ENCODE peak calls at places on chromosomes 16 and 17, in six cellular contexts. Z is Calu3; Q is esophagus squamous epithelium; O is kidney; W is ovary; Y is CD8-positive, alpha-beta T cell. L is an unnamed sample.

GRCh38 chr17:4945944-4946280 is 2.4 kb downstream of the PFN1 start:
- DNase-seq in Q (no peak), Y (no peak), W (no peak), Z (no peak), O (no peak), L (no peak)

GRCh38 chr17:6948562-6948961 is 47.3 kb upstream of the ALOX12 start:
- DNase-seq in Z (no peak), W (no peak), O (no peak), Y (no peak), Q (no peak), L (no peak)

GRCh38 chr17:66762276-66762675 is 72.6 kb upstream of the CACNG5 start:
- DNase-seq in O (no peak), Q (no peak), Z (no peak), W (no peak), Y (no peak), L (no peak)

GRCh38 chr16:704552-705380 is 835 bp downstream of the FBXL16 start:
- DNase-seq in W (no peak), Z (no peak), Y (no peak), O (no peak), Q (no peak), L (no peak)

GRCh38 chr17:50114849-50115357 is 15.1 kb downstream of the SAMD14 start:
- DNase-seq in Q (no peak), Z (peak), W (no peak), O (no peak), Y (no peak), L (no peak)

GRCh38 chr16:11303405-11304138 is 22.4 kb upstream of the PRM1 start:
- DNase-seq in O (no peak), Q (no peak), W (no peak), Z (peak), Y (no peak), L (no peak)

GRCh38 chr16:85844786-85845185 is 45.3 kb downstream of the COX4I1 start:
- DNase-seq in Q (no peak), O (peak), W (no peak), Y (no peak), Z (no peak), L (peak)

GRCh38 chr16:10767127-10767526 is 23.5 kb downstream of the NUBP1 start:
- DNase-seq in Y (no peak), Q (no peak), W (no peak), O (no peak), Z (no peak), L (no peak)

GRCh38 chr17:77771998-77772397 is 186.5 kb upstream of the TNRC6C start:
- DNase-seq in Q (no peak), Z (no peak), O (no peak), Y (no peak), W (no peak), L (no peak)

GRCh38 chr16:19128454-19129210 is 14.9 kb downstream of the ITPRIPL2 start:
- DNase-seq in Z (no peak), W (no peak), Q (no peak), O (no peak), Y (no peak), L (no peak)

GRCh38 chr17:43106552-43106951 is 18.6 kb downstream of the BRCA1 start:
- DNase-seq in Z (no peak), Q (no peak), O (no peak), Y (no peak), W (no peak), L (no peak)

GRCh38 chr17:42329025-42329976 is 41.0 kb downstream of the STAT5A start:
- DNase-seq in Y (no peak), Q (no peak), W (no peak), Z (peak), O (no peak), L (no peak)

GRCh38 chr16:50323335-50324011 is 45.3 kb downstream of the BRD7 start:
- DNase-seq in Y (no peak), Z (no peak), O (no peak), W (no peak), Q (no peak), L (no peak)

GRCh38 chr16:54076006-54076504 is 210.5 kb downstream of the IRX3 start:
- DNase-seq in Q (no peak), W (no peak), O (no peak), Z (no peak), Y (no peak), L (no peak)

GRCh38 chr17:12415031-12415430 is 250.7 kb upstream of the MYOCD start:
- DNase-seq in W (no peak), Y (no peak), Z (no peak), Q (no peak), O (no peak), L (no peak)

GRCh38 chr17:72038427-72038826 is 82.4 kb upstream of the SOX9 start:
- DNase-seq in O (no peak), Y (no peak), Q (no peak), Z (no peak), W (no peak), L (no peak)

GRCh38 chr17:4110152-4110551 is 32.7 kb downstream of the ZZEF1 start:
- DNase-seq in O (no peak), Y (no peak), Q (no peak), Z (no peak), W (no peak), L (no peak)

GRCh38 chr17:17055286-17056166 is 13.3 kb downstream of the MPRIP start:
- DNase-seq in Y (no peak), Z (no peak), O (no peak), Q (no peak), W (no peak), L (peak)
- TF ChIP-seq CTCF in Y (no peak), Z (no peak), O (no peak), Q (peak), W (no peak), L (no peak)

GRCh38 chr16:56199164-56199563 is 7.9 kb downstream of the GNAO1 start:
- DNase-seq in Y (no peak), O (no peak), Z (no peak), Q (no peak), W (no peak), L (no peak)

GRCh38 chr16:56204836-56205235 is 13.5 kb downstream of the GNAO1 start:
- DNase-seq in Y (no peak), Z (no peak), O (no peak), W (no peak), Q (no peak), L (no peak)

GRCh38 chr16:56201030-56201429 is 9.7 kb downstream of the GNAO1 start:
- DNase-seq in Q (no peak), Y (no peak), Z (no peak), O (no peak), W (no peak), L (no peak)

GRCh38 chr16:56202036-56202435 is 10.7 kb downstream of the GNAO1 start:
- DNase-seq in W (no peak), O (no peak), Q (no peak), Z (no peak), Y (no peak), L (no peak)

DNA sequence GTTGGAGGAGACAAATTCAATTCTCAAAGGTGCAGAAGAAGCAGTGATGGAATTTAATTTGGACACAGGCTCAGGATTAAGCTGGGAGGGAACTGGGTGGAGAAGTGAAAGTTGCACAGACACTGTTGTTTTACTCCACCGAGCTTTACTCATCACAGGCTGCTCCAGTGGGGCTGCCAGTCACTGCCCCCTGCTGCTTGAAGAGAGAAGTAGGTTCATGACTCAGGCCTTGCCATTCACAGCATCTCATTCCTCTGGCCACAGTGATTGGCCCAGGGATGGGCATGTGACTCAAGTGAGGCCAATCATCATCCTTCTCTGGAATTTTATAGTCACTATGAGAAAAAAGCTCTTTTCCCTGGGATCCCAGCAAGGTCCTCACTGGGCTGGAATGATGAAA is 11.8 kb downstream of the GNAO1 start:
- DNase-seq in O (no peak), W (no peak), Q (no peak), Z (peak), Y (no peak), L (no peak)
- TF ChIP-seq CTCF in O (peak), W (no peak), Q (peak), Z (no peak), Y (peak), L (peak)

DNA sequence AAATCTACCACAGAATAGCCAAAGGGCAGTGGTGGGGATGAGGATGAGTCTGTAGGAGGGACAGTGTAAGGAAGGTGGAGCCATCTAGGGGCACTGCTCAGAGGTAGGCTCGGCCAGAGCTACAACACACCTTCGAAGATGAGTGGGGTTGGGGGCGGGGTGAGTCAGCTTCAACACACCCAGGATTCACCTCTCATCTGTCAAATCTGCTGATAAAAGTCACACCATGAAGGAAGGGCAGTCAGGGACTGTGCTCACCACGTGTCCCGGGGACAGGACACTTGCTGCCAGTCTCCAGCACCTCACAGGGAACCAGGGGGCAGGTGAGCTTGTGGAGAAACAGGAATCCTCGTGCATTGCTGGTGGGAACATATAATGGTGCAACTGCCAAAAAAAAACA is 133.3 kb downstream of the ANKRD11 start:
- DNase-seq in W (peak), Q (no peak), Y (no peak), Z (no peak), O (peak), L (no peak)
- TF ChIP-seq CTCF in W (no peak), Q (no peak), Y (no peak), Z (no peak), O (no peak), L (no peak)

DNA sequence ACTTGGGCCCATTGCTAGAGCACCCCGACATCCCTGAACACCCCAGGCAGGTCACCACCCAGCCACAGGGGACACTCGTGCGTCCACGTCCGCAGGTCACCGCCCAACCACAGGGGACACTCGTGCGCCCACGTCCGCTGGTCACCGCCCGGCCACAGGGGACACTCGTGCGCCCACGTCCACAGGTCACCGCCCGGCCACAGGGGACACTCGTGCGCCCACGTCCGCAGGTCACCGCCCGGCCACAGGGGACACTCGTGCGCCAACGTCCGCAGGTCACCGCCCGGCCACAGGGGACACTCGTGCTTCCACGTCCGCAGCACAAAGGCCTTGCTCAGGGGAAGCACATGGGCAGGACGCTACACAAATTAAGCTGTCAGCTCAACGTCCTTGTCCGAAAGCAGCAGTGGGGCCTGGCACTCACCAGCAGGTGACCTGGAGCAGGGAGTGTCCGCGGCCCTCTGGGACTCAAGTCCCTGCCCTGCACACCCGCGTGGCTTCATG is 17.7 kb downstream of the GALNS start:
- DNase-seq in Y (no peak), Q (no peak), Z (no peak), O (no peak), W (no peak), L (no peak)
- TF ChIP-seq CTCF in Y (no peak), Q (no peak), Z (peak), O (no peak), W (no peak), L (peak)

DNA sequence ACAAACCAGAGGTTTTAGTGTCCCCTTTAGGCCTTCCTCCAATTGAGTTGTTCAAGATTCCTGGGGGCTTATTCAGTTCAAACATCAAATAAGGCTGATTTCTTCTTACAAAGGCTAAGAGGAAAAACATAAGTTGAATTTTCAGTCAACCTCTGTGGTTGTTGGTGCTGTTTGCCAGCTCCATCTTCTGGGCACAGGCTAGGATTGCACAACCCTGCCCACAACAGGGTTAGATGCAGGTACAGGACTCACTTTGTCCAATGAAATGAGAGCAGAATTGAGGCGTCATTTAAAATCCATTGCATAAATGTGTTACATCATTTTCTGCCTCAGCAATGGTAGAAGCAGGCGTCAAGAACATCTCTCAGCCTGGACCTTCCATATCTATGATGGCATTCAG is 173.3 kb downstream of the PMP22 start:
- DNase-seq in Z (peak), W (no peak), Y (no peak), O (no peak), Q (no peak), L (no peak)
- TF ChIP-seq CTCF in Z (no peak), W (no peak), Y (no peak), O (no peak), Q (peak), L (peak)

GRCh38 chr16:5867250-5867649 is 769.7 kb upstream of the EEF2KMT start:
- DNase-seq in O (no peak), Y (no peak), Q (no peak), W (no peak), Z (no peak), L (no peak)
- TF ChIP-seq CTCF in O (no peak), Y (no peak), Q (no peak), W (no peak), Z (no peak), L (no peak)

DNA sequence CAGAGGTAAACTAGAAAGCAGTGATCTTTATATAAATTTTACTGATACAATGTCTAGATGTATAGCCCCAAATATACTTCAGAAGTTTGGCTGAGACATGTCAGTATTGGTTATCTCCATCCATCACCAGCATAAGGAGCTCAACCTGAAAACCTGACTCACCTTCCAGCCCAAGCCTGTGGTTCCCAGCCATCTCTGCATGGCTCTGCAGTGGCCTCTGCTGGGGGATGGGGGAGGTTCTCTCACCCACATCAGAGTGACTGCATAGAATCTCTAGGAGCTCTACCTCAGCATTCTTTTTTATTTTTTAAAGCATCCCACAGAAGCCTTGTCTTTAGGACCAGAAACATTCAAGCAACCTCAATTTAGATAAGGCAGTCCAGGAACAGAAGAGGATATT is 27.3 kb downstream of the USP7 start:
- DNase-seq in O (no peak), Q (no peak), Y (peak), Z (peak), W (no peak), L (no peak)
- TF ChIP-seq CTCF in O (peak), Q (peak), Y (peak), Z (peak), W (no peak), L (peak)

GRCh38 chr16:71867934-71868333 is 16.0 kb downstream of the ZNF821 start:
- DNase-seq in Y (no peak), Q (no peak), Z (no peak), W (no peak), O (no peak), L (no peak)
- TF ChIP-seq CTCF in Y (no peak), Q (no peak), Z (peak), W (no peak), O (no peak), L (no peak)